ENCODE peak calls at places on chromosomes 4 and X, in five cellular contexts. One of them, this sample, is unnamed.

GRCh38 chr4:146514651-146515379 is 6.9 kb downstream of the SLC10A7 start:
- DNase-seq in HCT116: no peak
- DNase-seq in transverse colon: no peak
- DNase-seq in esophagus muscularis mucosa: no peak
- DNase-seq in breast epithelium: no peak
- DNase-seq in this sample: no peak

GRCh38 chr4:76277667-76278066 is 26.1 kb downstream of the FAM47E start:
- DNase-seq in breast epithelium: no peak
- DNase-seq in transverse colon: no peak
- DNase-seq in esophagus muscularis mucosa: no peak
- DNase-seq in HCT116: no peak
- DNase-seq in this sample: no peak

GRCh38 chr4:176123710-176124407 is 58.2 kb downstream of the WDR17 start:
- DNase-seq in breast epithelium: no peak
- DNase-seq in transverse colon: peak; percentile 9
- DNase-seq in HCT116: peak; percentile 26
- DNase-seq in esophagus muscularis mucosa: no peak
- DNase-seq in this sample: no peak

GRCh38 chrX:120380699-120381098 is 18.8 kb downstream of the ATP1B4 start:
- DNase-seq in transverse colon: no peak
- DNase-seq in esophagus muscularis mucosa: no peak
- DNase-seq in breast epithelium: no peak
- DNase-seq in HCT116: peak; percentile 29
- DNase-seq in this sample: peak; percentile 4

GRCh38 chr4:75834095-75834771 is 68.0 kb downstream of the PPEF2 start:
- DNase-seq in HCT116: no peak
- DNase-seq in breast epithelium: no peak
- DNase-seq in esophagus muscularis mucosa: no peak
- DNase-seq in transverse colon: no peak
- DNase-seq in this sample: no peak

GRCh38 chr4:130820448-130820847 is 1724.5 kb downstream of the C4orf33 start:
- DNase-seq in esophagus muscularis mucosa: no peak
- DNase-seq in HCT116: no peak
- DNase-seq in transverse colon: no peak
- DNase-seq in breast epithelium: no peak
- DNase-seq in this sample: no peak

GRCh38 chrX:85108165-85108564 is 104.5 kb downstream of the APOOL start:
- DNase-seq in transverse colon: no peak
- DNase-seq in esophagus muscularis mucosa: no peak
- DNase-seq in HCT116: no peak
- DNase-seq in breast epithelium: no peak
- DNase-seq in this sample: no peak

GRCh38 chrX:35858916-35859315 is 60.6 kb upstream of the CFAP47 start:
- DNase-seq in esophagus muscularis mucosa: no peak
- DNase-seq in HCT116: no peak
- DNase-seq in transverse colon: no peak
- DNase-seq in breast epithelium: no peak
- DNase-seq in this sample: no peak

GRCh38 chrX:131330735-131331134 is 41.6 kb upstream of the IGSF1 start:
- DNase-seq in breast epithelium: no peak
- DNase-seq in HCT116: no peak
- DNase-seq in transverse colon: no peak
- DNase-seq in esophagus muscularis mucosa: no peak
- DNase-seq in this sample: no peak

DNA sequence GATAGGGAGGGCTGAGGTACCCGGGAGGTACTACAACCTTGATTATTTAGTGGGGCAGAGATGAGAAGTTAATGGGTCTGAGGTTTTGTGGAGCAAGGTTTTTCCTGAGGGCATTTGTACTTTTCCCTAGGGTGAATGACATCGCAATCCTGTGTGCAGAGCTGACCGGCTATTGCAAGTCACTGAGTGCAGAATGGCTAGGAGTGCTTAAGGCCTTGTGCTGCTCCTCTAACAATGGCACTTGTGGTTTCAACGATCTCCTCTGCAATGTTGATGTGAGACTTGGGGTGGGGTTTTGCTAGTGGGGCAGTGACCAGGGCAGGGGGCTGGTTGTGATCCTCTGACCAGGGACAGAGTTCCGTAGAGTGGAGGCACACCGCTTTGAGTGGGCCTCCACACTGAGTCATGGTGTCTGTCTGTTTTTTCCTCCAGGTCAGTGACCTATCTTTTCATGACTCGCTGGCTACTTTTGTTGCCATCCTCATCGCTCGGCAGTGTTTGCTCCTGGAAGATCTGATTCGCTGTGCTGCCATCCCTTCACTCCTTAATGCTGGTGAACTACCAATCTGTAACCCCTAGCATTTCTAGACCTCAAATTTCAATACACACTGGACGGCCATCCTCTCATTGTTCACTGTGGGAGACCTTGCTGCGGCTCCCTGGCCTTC is 9.9 kb downstream of the MED12 start:
- DNase-seq in esophagus muscularis mucosa: no peak
- DNase-seq in breast epithelium: no peak
- DNase-seq in HCT116: no peak
- DNase-seq in transverse colon: no peak
- DNase-seq in this sample: no peak
- TF ChIP-seq POLR2A in esophagus muscularis mucosa: no peak
- TF ChIP-seq POLR2A in breast epithelium: no peak
- TF ChIP-seq POLR2A in HCT116: no peak
- TF ChIP-seq POLR2A in transverse colon: no peak
- TF ChIP-seq POLR2A in this sample: no peak

GRCh38 chr4:26087108-26087507 is 173.1 kb downstream of the SMIM20 start:
- DNase-seq in HCT116: no peak
- DNase-seq in esophagus muscularis mucosa: no peak
- DNase-seq in breast epithelium: no peak
- DNase-seq in transverse colon: no peak
- DNase-seq in this sample: no peak

GRCh38 chr4:26084414-26084813 is 170.4 kb downstream of the SMIM20 start:
- DNase-seq in HCT116: no peak
- DNase-seq in breast epithelium: no peak
- DNase-seq in transverse colon: no peak
- DNase-seq in esophagus muscularis mucosa: no peak
- DNase-seq in this sample: no peak

GRCh38 chr4:26085581-26085980 is 171.6 kb downstream of the SMIM20 start:
- DNase-seq in breast epithelium: no peak
- DNase-seq in esophagus muscularis mucosa: no peak
- DNase-seq in transverse colon: no peak
- DNase-seq in HCT116: no peak
- DNase-seq in this sample: no peak

GRCh38 chr4:26086621-26087068 is 172.6 kb downstream of the SMIM20 start:
- DNase-seq in esophagus muscularis mucosa: no peak
- DNase-seq in breast epithelium: no peak
- DNase-seq in transverse colon: no peak
- DNase-seq in HCT116: no peak
- DNase-seq in this sample: no peak

DNA sequence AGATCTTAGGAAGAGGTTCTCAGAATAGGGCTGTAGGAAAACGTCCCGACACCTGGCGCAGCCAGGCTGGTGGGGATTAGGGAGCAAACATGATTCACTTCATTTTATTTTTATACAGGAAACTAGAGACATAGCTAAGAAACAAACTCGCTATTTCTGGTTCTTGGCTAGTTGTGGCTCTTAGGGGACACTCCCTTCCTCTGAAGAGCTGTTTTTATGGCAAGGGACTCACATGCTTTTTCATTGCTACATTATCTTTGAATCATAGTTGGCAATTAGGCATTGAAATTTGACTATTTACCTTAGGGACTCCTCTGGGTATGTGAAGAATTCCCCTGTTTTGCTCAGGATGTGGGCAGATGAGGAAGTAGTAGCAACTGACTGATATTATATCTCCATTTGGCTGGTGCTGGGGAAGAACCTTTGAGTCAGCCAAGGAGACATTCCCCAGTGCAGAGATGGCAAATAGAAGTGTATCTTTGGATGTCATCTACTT is 174.5 kb downstream of the SMIM20 start:
- DNase-seq in transverse colon: no peak
- DNase-seq in breast epithelium: no peak
- DNase-seq in esophagus muscularis mucosa: no peak
- DNase-seq in HCT116: no peak
- DNase-seq in this sample: peak; percentile 33
- H3K27ac ChIP-seq in transverse colon: no peak overlapping the region
- H3K27ac ChIP-seq in breast epithelium: peak overlapping the region; percentile 38
- H3K27ac ChIP-seq in esophagus muscularis mucosa: no peak overlapping the region
- H3K27ac ChIP-seq in HCT116: no peak overlapping the region
- H3K27ac ChIP-seq in this sample: no peak overlapping the region

DNA sequence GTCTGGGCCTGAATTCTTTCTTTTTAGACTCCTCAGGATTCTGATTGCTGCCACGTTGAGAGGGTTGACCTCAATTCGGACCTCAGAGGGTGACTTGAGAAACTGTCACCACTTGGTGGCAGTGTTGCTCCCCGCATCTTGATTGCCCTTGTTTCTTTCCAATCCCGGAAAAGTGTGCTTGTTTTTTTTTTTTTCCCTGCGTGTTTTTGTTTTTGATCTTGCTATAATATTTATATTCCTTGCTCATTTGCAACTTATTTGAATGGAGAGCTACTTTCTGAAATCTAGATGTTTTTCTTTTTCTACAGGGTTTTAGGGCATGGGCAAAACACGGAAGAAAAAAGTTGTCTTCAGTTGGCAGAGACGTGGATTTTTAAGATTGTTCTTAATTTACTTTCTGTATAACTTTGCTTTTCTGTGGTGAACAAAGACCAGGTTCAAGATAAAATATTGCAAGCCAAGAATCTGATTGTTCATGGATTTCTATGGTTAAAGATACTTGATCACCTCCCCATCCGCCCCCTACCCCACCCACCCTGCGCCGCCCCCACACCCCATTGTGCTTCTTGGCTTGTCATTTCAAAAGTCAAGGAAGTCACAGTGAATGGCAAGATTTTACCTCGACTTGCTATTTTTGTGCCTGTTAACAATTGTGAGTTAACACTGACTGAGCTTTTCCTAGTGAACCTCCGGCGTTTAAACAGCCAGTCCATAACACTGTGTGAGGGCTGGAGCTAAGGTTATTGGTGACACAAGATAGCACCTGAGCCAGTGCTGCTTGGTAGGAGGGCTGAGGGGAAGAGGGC is 102.1 kb downstream of the PTTG2 start:
- DNase-seq in HCT116: peak; percentile 53
- DNase-seq in transverse colon: peak; percentile 89
- DNase-seq in esophagus muscularis mucosa: peak; percentile 96
- DNase-seq in breast epithelium: peak; percentile 67
- DNase-seq in this sample: peak; percentile 80
- TF ChIP-seq POLR2AphosphoS5 in HCT116: no peak
- TF ChIP-seq POLR2AphosphoS5 in transverse colon: no peak
- TF ChIP-seq POLR2AphosphoS5 in esophagus muscularis mucosa: peak; percentile 41
- TF ChIP-seq POLR2AphosphoS5 in breast epithelium: no peak
- TF ChIP-seq POLR2AphosphoS5 in this sample: peak; percentile 62

GRCh38 chr4:39181905-39182638 is at the start of gene WDR19:
- DNase-seq in HCT116: peak; percentile 99
- DNase-seq in esophagus muscularis mucosa: peak; percentile 99
- DNase-seq in transverse colon: peak; percentile 99
- DNase-seq in breast epithelium: peak; percentile 99
- DNase-seq in this sample: peak; percentile 99
- TF ChIP-seq POLR2A in HCT116: no peak
- TF ChIP-seq POLR2A in esophagus muscularis mucosa: no peak
- TF ChIP-seq POLR2A in transverse colon: no peak
- TF ChIP-seq POLR2A in breast epithelium: no peak
- TF ChIP-seq POLR2A in this sample: peak; percentile 50

DNA sequence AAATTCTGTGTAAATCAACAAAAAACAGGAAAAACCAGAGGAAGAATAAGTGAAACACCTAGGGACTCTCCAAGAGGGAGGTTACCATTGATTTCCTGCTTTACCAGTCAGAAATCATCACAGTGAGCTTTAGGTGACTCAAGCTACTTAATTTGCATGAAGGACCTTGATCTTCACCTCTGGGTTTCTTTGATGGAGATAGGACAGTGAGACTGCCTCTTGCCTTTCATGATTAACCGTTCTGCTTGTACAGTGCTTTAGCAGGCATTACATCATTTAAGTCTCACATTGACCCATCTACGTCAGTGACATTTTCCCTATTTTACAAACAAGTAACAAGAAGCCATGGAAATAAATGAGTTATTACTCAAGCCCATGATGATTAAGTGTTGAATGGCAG is 3.4 kb upstream of the GK start:
- DNase-seq in breast epithelium: no peak
- DNase-seq in HCT116: no peak
- DNase-seq in esophagus muscularis mucosa: no peak
- DNase-seq in transverse colon: no peak
- DNase-seq in this sample: no peak
- H3K27ac ChIP-seq in breast epithelium: no peak overlapping the region
- H3K27ac ChIP-seq in HCT116: no peak overlapping the region
- H3K27ac ChIP-seq in esophagus muscularis mucosa: no peak overlapping the region
- H3K27ac ChIP-seq in transverse colon: no peak overlapping the region
- H3K27ac ChIP-seq in this sample: no peak overlapping the region

DNA sequence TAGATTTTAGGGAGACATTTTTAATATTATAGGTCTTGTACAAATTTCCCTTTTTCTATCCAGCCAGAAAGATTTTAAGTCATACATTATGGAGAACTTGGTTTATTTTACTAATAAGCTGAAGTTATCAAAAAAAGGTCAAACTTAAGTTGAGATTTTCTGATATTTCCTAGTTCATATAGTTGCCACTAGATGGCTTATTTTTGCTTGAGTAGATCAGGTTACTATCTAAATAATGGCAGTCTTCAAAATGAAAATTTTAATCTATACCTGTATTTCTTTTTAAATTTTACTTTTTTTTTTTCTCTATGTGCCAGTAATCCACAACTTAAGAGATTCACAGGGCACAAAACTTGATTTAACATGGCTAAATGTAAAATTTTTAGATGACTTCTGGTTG is 52.3 kb downstream of the USP9X start:
- DNase-seq in breast epithelium: no peak
- DNase-seq in transverse colon: no peak
- DNase-seq in esophagus muscularis mucosa: no peak
- DNase-seq in HCT116: no peak
- DNase-seq in this sample: no peak
- TF ChIP-seq POLR2AphosphoS5 in breast epithelium: no peak
- TF ChIP-seq POLR2AphosphoS5 in transverse colon: no peak
- TF ChIP-seq POLR2AphosphoS5 in esophagus muscularis mucosa: no peak
- TF ChIP-seq POLR2AphosphoS5 in HCT116: no peak
- TF ChIP-seq POLR2AphosphoS5 in this sample: no peak

GRCh38 chrX:347351-348117 is 28.9 kb upstream of the GTPBP6 start:
- DNase-seq in breast epithelium: no peak
- DNase-seq in HCT116: no peak
- DNase-seq in esophagus muscularis mucosa: no peak
- DNase-seq in transverse colon: no peak
- DNase-seq in this sample: no peak
- TF ChIP-seq POLR2A in breast epithelium: no peak
- TF ChIP-seq POLR2A in HCT116: no peak
- TF ChIP-seq POLR2A in esophagus muscularis mucosa: no peak
- TF ChIP-seq POLR2A in transverse colon: no peak
- TF ChIP-seq POLR2A in this sample: no peak

GRCh38 chrX:154804957-154805695 is at the start of gene MPP1:
- DNase-seq in transverse colon: peak; percentile 84
- DNase-seq in HCT116: peak; percentile 32
- DNase-seq in breast epithelium: peak; percentile 32
- DNase-seq in esophagus muscularis mucosa: no peak
- DNase-seq in this sample: peak; percentile 56
- H3K27ac ChIP-seq in transverse colon: peak within 1 kb of the TSS; percentile 85
- H3K27ac ChIP-seq in HCT116: no peak within 1 kb of the TSS
- H3K27ac ChIP-seq in breast epithelium: peak within 1 kb of the TSS; percentile 78
- H3K27ac ChIP-seq in esophagus muscularis mucosa: peak within 1 kb of the TSS; percentile 79
- H3K27ac ChIP-seq in this sample: peak within 1 kb of the TSS; percentile 67

GRCh38 chr4:8228319-8229250 is 29.5 kb downstream of the SH3TC1 start:
- DNase-seq in breast epithelium: peak; percentile 73
- DNase-seq in esophagus muscularis mucosa: no peak
- DNase-seq in transverse colon: peak; percentile 84
- DNase-seq in HCT116: no peak
- DNase-seq in this sample: peak; percentile 78
- TF ChIP-seq POLR2AphosphoS5 in breast epithelium: peak; percentile 38
- TF ChIP-seq POLR2AphosphoS5 in esophagus muscularis mucosa: peak; percentile 62
- TF ChIP-seq POLR2AphosphoS5 in transverse colon: peak; percentile 15
- TF ChIP-seq POLR2AphosphoS5 in HCT116: no peak
- TF ChIP-seq POLR2AphosphoS5 in this sample: peak; percentile 71

GRCh38 chr4:101347557-101348366 is 436 bp upstream of the PPP3CA start:
- DNase-seq in esophagus muscularis mucosa: peak; percentile 100
- DNase-seq in HCT116: peak; percentile 92
- DNase-seq in breast epithelium: peak; percentile 97
- DNase-seq in transverse colon: peak; percentile 100
- DNase-seq in this sample: peak; percentile 100
- TF ChIP-seq POLR2A in esophagus muscularis mucosa: peak; percentile 32
- TF ChIP-seq POLR2A in HCT116: peak; percentile 56
- TF ChIP-seq POLR2A in breast epithelium: peak; percentile 42
- TF ChIP-seq POLR2A in transverse colon: peak; percentile 98
- TF ChIP-seq POLR2A in this sample: peak; percentile 82